ENCODE peak calls at places on chromosomes 7 and 10, in nine cellular contexts. R is brain microvascular endothelial cell; A is NCI-H1092; M is GM12865; D is M059J; I is stimulated activated CD8-positive, alpha-beta memory T cell treated with anti-CD3 and anti-CD28 coated beads, Interleukin-7, amount 100 ng/mL, for 1 hour; P is CD4-positive, CD25-positive, alpha-beta regulatory T cell; T is GM12891; J is T1000. B is an unnamed sample.

GRCh38 chr10:95183451-95184230 is 10.4 kb upstream of the ACSM6 start:
- DNase-seq in T (peak; percentile 89), M (peak; percentile 93), R (peak; percentile 67), P (peak; percentile 68), J (peak; percentile 89), D (peak; percentile 77), I (peak; percentile 45), A (peak; percentile 46), B (peak; percentile 94)

GRCh38 chr7:108528183-108528712 is 2.3 kb upstream of the PNPLA8 start:
- DNase-seq in D (peak; percentile 28), T (no peak), M (no peak), I (no peak), P (no peak), J (no peak), A (no peak), R (no peak), B (no peak)

GRCh38 chr7:127598318-127598717 is 4.8 kb downstream of the FSCN3 start:
- DNase-seq in M (no peak), A (no peak), T (no peak), J (no peak), P (peak; percentile 6), I (no peak), R (no peak), D (peak; percentile 15), B (peak; percentile 73)

GRCh38 chr7:24899905-24900304 is 80.1 kb downstream of the OSBPL3 start:
- DNase-seq in J (no peak), M (peak; percentile 85), T (no peak), A (no peak), P (no peak), R (no peak), I (no peak), D (no peak), B (no peak)

GRCh38 chr10:36224431-36224985 is 582.4 kb upstream of the FZD8 start:
- DNase-seq in A (no peak), R (peak; percentile 40), M (no peak), P (no peak), J (no peak), I (no peak), D (peak; percentile 15), T (no peak), B (no peak)

GRCh38 chr10:21403256-21404015 is 122.0 kb downstream of the SKIDA1 start:
- DNase-seq in P (no peak), T (no peak), R (no peak), J (no peak), M (no peak), A (no peak), D (no peak), I (no peak), B (no peak)

GRCh38 chr10:13115832-13116793 is 16.1 kb downstream of the OPTN start:
- DNase-seq in J (no peak), D (no peak), R (no peak), T (no peak), I (no peak), P (peak; percentile 59), A (no peak), M (peak; percentile 46), B (no peak)

GRCh38 chr7:1947586-1948217 is 277.6 kb downstream of the ELFN1 start:
- DNase-seq in I (no peak), A (no peak), M (no peak), P (no peak), J (no peak), D (no peak), T (no peak), R (no peak), B (no peak)

GRCh38 chr10:98265403-98266378 is 2.3 kb downstream of the LOXL4 start:
- DNase-seq in T (no peak), A (no peak), R (no peak), P (no peak), D (no peak), I (no peak), J (no peak), M (no peak), B (no peak)

GRCh38 chr7:120993011-120993574 is 4.6 kb downstream of the CPED1 start:
- DNase-seq in M (no peak), A (no peak), I (no peak), J (no peak), T (no peak), P (no peak), D (no peak), R (no peak), B (no peak)

GRCh38 chr10:110758898-110759297 is 112.8 kb upstream of the PDCD4 start:
- DNase-seq in A (no peak), I (no peak), D (peak; percentile 75), R (peak; percentile 67), M (no peak), P (no peak), T (no peak), J (no peak), B (peak; percentile 92)

GRCh38 chr7:94313926-94314325 is 80.8 kb upstream of the COL1A2 start:
- DNase-seq in J (no peak), M (no peak), P (no peak), R (peak; percentile 65), D (peak; percentile 34), I (no peak), A (peak; percentile 89), T (no peak), B (no peak)

GRCh38 chr10:124536496-124537050 is 75.0 kb downstream of the LHPP start:
- DNase-seq in J (no peak), I (no peak), D (no peak), M (no peak), P (no peak), A (no peak), T (no peak), R (no peak), B (no peak)

GRCh38 chr7:127652333-127653248 is 597 bp downstream of the SND1 start:
- DNase-seq in M (peak; percentile 41), A (no peak), R (peak; percentile 64), T (peak; percentile 9), J (no peak), I (no peak), D (peak; percentile 39), P (peak; percentile 32), B (no peak)

GRCh38 chr10:44520651-44521050 is 135.8 kb upstream of the CXCL12 start:
- DNase-seq in D (peak; percentile 38), M (no peak), R (no peak), I (no peak), A (no peak), T (no peak), J (no peak), P (no peak), B (no peak)

GRCh38 chr7:7276151-7276550 is 93.8 kb downstream of the C1GALT1 start:
- DNase-seq in A (no peak), R (no peak), P (no peak), M (no peak), I (no peak), J (no peak), D (peak; percentile 17), T (no peak), B (no peak)

GRCh38 chr7:3399858-3400257 is 98.8 kb downstream of the SDK1 start:
- DNase-seq in D (peak; percentile 28), A (no peak), M (peak; percentile 22), I (no peak), R (peak; percentile 34), J (no peak), T (no peak), P (peak; percentile 19), B (peak; percentile 87)

GRCh38 chr7:39510738-39511372 is 55.3 kb upstream of the YAE1 start:
- DNase-seq in I (no peak), P (no peak), R (peak; percentile 51), A (no peak), J (no peak), D (peak; percentile 49), T (no peak), M (no peak), B (peak; percentile 57)

GRCh38 chr7:24922099-24922773 is 57.7 kb downstream of the OSBPL3 start:
- DNase-seq in T (no peak), R (no peak), J (no peak), D (peak; percentile 27), P (no peak), I (no peak), A (no peak), M (no peak), B (no peak)